ENCODE peak calls at places on chromosomes 7 and 10, in four cellular contexts. C, H, Y and T are unnamed samples.

GRCh38 chr10:61733358-61733940 is 70.7 kb downstream of the CABCOCO1 start:
- DNase-seq in C (peak), H (peak), Y (peak), T (peak)

GRCh38 chr7:114718861-114719260 is 203.0 kb upstream of the MDFIC start:
- DNase-seq in C (no peak), H (no peak), Y (no peak), T (no peak)

GRCh38 chr10:76946268-76946667 is 691.3 kb downstream of the KCNMA1 start:
- DNase-seq in C (peak), H (no peak), Y (no peak), T (peak)

GRCh38 chr7:134480730-134481129 is 21.8 kb upstream of the AKR1B1 start:
- DNase-seq in C (peak), H (peak), Y (no peak), T (peak)

GRCh38 chr10:94358480-94358879 is 4.3 kb downstream of the NOC3L start:
- DNase-seq in C (peak), H (no peak), Y (no peak), T (peak)

GRCh38 chr7:90262438-90262837 is 17.5 kb downstream of the CFAP69 start:
- DNase-seq in C (peak), H (peak), Y (no peak), T (peak)

GRCh38 chr7:35605760-35606159 is 89.2 kb downstream of the HERPUD2 start:
- DNase-seq in C (peak), H (no peak), Y (no peak), T (peak)

GRCh38 chr10:110843796-110844616 is 27.7 kb upstream of the PDCD4 start:
- DNase-seq in C (no peak), H (no peak), Y (no peak), T (no peak)

GRCh38 chr7:155764432-155764798 is 47.8 kb downstream of the SHH start:
- DNase-seq in C (no peak), H (no peak), Y (no peak), T (no peak)

GRCh38 chr10:34112431-34112830 is 702.7 kb downstream of the PARD3 start:
- DNase-seq in C (no peak), H (no peak), Y (no peak), T (no peak)

GRCh38 chr7:6160191-6160623 is 112.2 kb downstream of the CYTH3 start:
- DNase-seq in C (peak), H (no peak), Y (no peak), T (peak)

GRCh38 chr7:70177166-70177565 is 578.9 kb downstream of the AUTS2 start:
- DNase-seq in C (peak), H (no peak), Y (no peak), T (no peak)

GRCh38 chr10:43137701-43137970 is 609 bp upstream of the CSGALNACT2 start:
- DNase-seq in C (peak), H (no peak), Y (peak), T (peak)

GRCh38 chr7:138934861-138935260 is 46.3 kb downstream of the KIAA1549 start:
- DNase-seq in C (peak), H (peak), Y (no peak), T (peak)

GRCh38 chr10:127433951-127434350 is 115.2 kb upstream of the NPS start:
- DNase-seq in C (no peak), H (no peak), Y (no peak), T (no peak)